ENCODE peak calls at places on chromosomes 11 and 22, in eight cellular contexts. X, R, H, Q, J, G, O and A are unnamed samples.

GRCh38 chr22:39688186-39688768 is 117.7 kb downstream of the CACNA1I start:
- DNase-seq in X (no peak), G (no peak), J (no peak), R (no peak), H (no peak), Q (no peak), O (no peak), A (no peak)

GRCh38 chr11:17063171-17064002 is 14.1 kb downstream of the RPS13 start:
- DNase-seq in X (peak), H (peak), J (peak), O (peak), G (peak), Q (peak), R (no peak), A (peak)

GRCh38 chr11:74057251-74058151 is 48.6 kb upstream of the UCP3 start:
- DNase-seq in O (no peak), J (no peak), X (no peak), R (no peak), Q (no peak), H (no peak), G (no peak), A (no peak)

GRCh38 chr11:134460881-134461280 is 48.8 kb upstream of the B3GAT1 start:
- DNase-seq in H (no peak), G (no peak), X (no peak), O (no peak), R (no peak), J (no peak), Q (no peak), A (no peak)

GRCh38 chr11:102256251-102256650 is 61.0 kb upstream of the BIRC3 start:
- DNase-seq in H (no peak), Q (no peak), R (no peak), X (no peak), G (no peak), O (no peak), J (peak), A (no peak)

GRCh38 chr11:126518130-126518995 is 162.9 kb downstream of the ST3GAL4 start:
- DNase-seq in H (no peak), Q (no peak), G (no peak), O (peak), X (no peak), R (no peak), J (no peak), A (no peak)

GRCh38 chr22:37569009-37569920 is 9.0 kb downstream of the CDC42EP1 start:
- DNase-seq in R (no peak), X (no peak), O (no peak), Q (peak), J (peak), G (peak), H (peak), A (no peak)

GRCh38 chr22:50293441-50294318 is 13.8 kb downstream of the PLXNB2 start:
- DNase-seq in Q (peak), O (no peak), R (peak), X (no peak), H (no peak), J (peak), G (peak), A (peak)

GRCh38 chr22:17672417-17672991 is 33.9 kb downstream of the BCL2L13 start:
- DNase-seq in H (no peak), O (no peak), R (no peak), J (no peak), Q (no peak), X (no peak), G (no peak), A (no peak)

GRCh38 chr22:39236321-39237275 is 8.2 kb downstream of the PDGFB start:
- DNase-seq in Q (peak), H (no peak), J (peak), X (peak), O (no peak), G (peak), R (peak), A (no peak)

GRCh38 chr11:103940542-103940941 is 95.9 kb upstream of the DDI1 start:
- DNase-seq in R (no peak), O (no peak), J (no peak), G (no peak), Q (no peak), X (no peak), H (no peak), A (no peak)

GRCh38 chr11:82747471-82747870 is 13.8 kb upstream of the FAM181B start:
- DNase-seq in H (no peak), J (no peak), R (no peak), Q (no peak), O (no peak), G (no peak), X (no peak), A (no peak)

GRCh38 chr11:10809373-10810199 is 860 bp upstream of the EIF4G2 start:
- DNase-seq in H (peak), X (no peak), O (no peak), J (peak), R (no peak), G (peak), Q (no peak), A (no peak)

GRCh38 chr22:26194313-26194712 is 25.1 kb downstream of the SEZ6L start:
- DNase-seq in R (no peak), Q (no peak), X (no peak), G (no peak), J (no peak), H (no peak), O (no peak), A (no peak)

GRCh38 chr11:130145975-130146776 is 13.4 kb upstream of the ST14 start:
- DNase-seq in Q (peak), J (peak), H (no peak), X (no peak), G (peak), O (peak), R (no peak), A (no peak)

GRCh38 chr11:7677801-7678201 is 4.5 kb upstream of the CYB5R2 start:
- DNase-seq in O (no peak), J (peak), R (no peak), G (no peak), Q (no peak), H (no peak), X (no peak), A (no peak)

GRCh38 chr11:28606930-28607329 is 498.7 kb downstream of the METTL15 start:
- DNase-seq in R (no peak), Q (no peak), J (peak), X (no peak), G (no peak), O (no peak), H (no peak), A (no peak)

GRCh38 chr11:57751676-57752253 is at the start of gene BTBD18:
- DNase-seq in O (no peak), J (peak), R (no peak), G (peak), X (no peak), H (no peak), Q (no peak), A (no peak)